ENCODE peak calls at places on chromosome 2, in five cellular contexts. One of them, this sample, is unnamed.

GRCh38 chr2:126774761-126775160 is 118.8 kb downstream of the GYPC start:
- DNase-seq in naive thymus-derived CD4-positive, alpha-beta T cell: no peak
- DNase-seq in hepatocyte: no peak
- DNase-seq in adipocyte: no peak
- DNase-seq in H9: no peak
- DNase-seq in this sample: no peak

GRCh38 chr2:222284466-222284865 is 14.3 kb downstream of the PAX3 start:
- DNase-seq in H9: no peak
- DNase-seq in naive thymus-derived CD4-positive, alpha-beta T cell: no peak
- DNase-seq in adipocyte: no peak
- DNase-seq in hepatocyte: no peak
- DNase-seq in this sample: no peak

GRCh38 chr2:234674781-234675201 is 177.9 kb upstream of the ARL4C start:
- DNase-seq in naive thymus-derived CD4-positive, alpha-beta T cell: no peak
- DNase-seq in adipocyte: peak; percentile 69
- DNase-seq in H9: no peak
- DNase-seq in hepatocyte: peak; percentile 40
- DNase-seq in this sample: no peak

GRCh38 chr2:228493852-228494251 is 312.4 kb upstream of the SPHKAP start:
- DNase-seq in adipocyte: no peak
- DNase-seq in naive thymus-derived CD4-positive, alpha-beta T cell: no peak
- DNase-seq in hepatocyte: no peak
- DNase-seq in H9: no peak
- DNase-seq in this sample: no peak

GRCh38 chr2:64045938-64046337 is 26.7 kb upstream of the VPS54 start:
- DNase-seq in adipocyte: no peak
- DNase-seq in H9: no peak
- DNase-seq in hepatocyte: no peak
- DNase-seq in naive thymus-derived CD4-positive, alpha-beta T cell: no peak
- DNase-seq in this sample: no peak

GRCh38 chr2:160581448-160581847 is 87.8 kb upstream of the RBMS1 start:
- DNase-seq in H9: peak; percentile 49
- DNase-seq in hepatocyte: no peak
- DNase-seq in naive thymus-derived CD4-positive, alpha-beta T cell: no peak
- DNase-seq in adipocyte: no peak
- DNase-seq in this sample: peak; percentile 19

GRCh38 chr2:176729706-176730569 is 460.7 kb downstream of the MTX2 start:
- DNase-seq in hepatocyte: peak; percentile 23
- DNase-seq in adipocyte: peak; percentile 57
- DNase-seq in H9: no peak
- DNase-seq in naive thymus-derived CD4-positive, alpha-beta T cell: no peak
- DNase-seq in this sample: no peak

GRCh38 chr2:20092901-20093235 is 41.4 kb upstream of the LAPTM4A start:
- DNase-seq in naive thymus-derived CD4-positive, alpha-beta T cell: no peak
- DNase-seq in hepatocyte: no peak
- DNase-seq in H9: no peak
- DNase-seq in adipocyte: no peak
- DNase-seq in this sample: no peak

GRCh38 chr2:407630-408029 is 119.7 kb upstream of the ALKAL2 start:
- DNase-seq in naive thymus-derived CD4-positive, alpha-beta T cell: no peak
- DNase-seq in adipocyte: no peak
- DNase-seq in H9: no peak
- DNase-seq in hepatocyte: no peak
- DNase-seq in this sample: no peak

GRCh38 chr2:200399046-200399445 is 92.6 kb downstream of the SPATS2L start:
- DNase-seq in H9: no peak
- DNase-seq in hepatocyte: no peak
- DNase-seq in adipocyte: peak; percentile 43
- DNase-seq in naive thymus-derived CD4-positive, alpha-beta T cell: no peak
- DNase-seq in this sample: peak; percentile 28

GRCh38 chr2:7721413-7721995 is 804.3 kb downstream of the RNF144A start:
- DNase-seq in H9: no peak
- DNase-seq in hepatocyte: no peak
- DNase-seq in adipocyte: no peak
- DNase-seq in naive thymus-derived CD4-positive, alpha-beta T cell: no peak
- DNase-seq in this sample: no peak

GRCh38 chr2:232349546-232349945 is 29.0 kb upstream of the ALPP start:
- DNase-seq in hepatocyte: no peak
- DNase-seq in naive thymus-derived CD4-positive, alpha-beta T cell: no peak
- DNase-seq in H9: no peak
- DNase-seq in adipocyte: no peak
- DNase-seq in this sample: no peak

GRCh38 chr2:101763496-101764333 is 66.2 kb downstream of the MAP4K4 start:
- DNase-seq in hepatocyte: no peak
- DNase-seq in naive thymus-derived CD4-positive, alpha-beta T cell: no peak
- DNase-seq in adipocyte: no peak
- DNase-seq in H9: no peak
- DNase-seq in this sample: no peak

GRCh38 chr2:45851576-45852304 is 200.3 kb downstream of the PRKCE start:
- DNase-seq in naive thymus-derived CD4-positive, alpha-beta T cell: no peak
- DNase-seq in H9: no peak
- DNase-seq in hepatocyte: no peak
- DNase-seq in adipocyte: peak; percentile 80
- DNase-seq in this sample: peak; percentile 56

GRCh38 chr2:195561205-195562032 is 95.6 kb upstream of the SLC39A10 start:
- DNase-seq in adipocyte: peak; percentile 87
- DNase-seq in H9: no peak
- DNase-seq in naive thymus-derived CD4-positive, alpha-beta T cell: no peak
- DNase-seq in hepatocyte: no peak
- DNase-seq in this sample: no peak

GRCh38 chr2:8193686-8194615 is 487.9 kb upstream of the ID2 start:
- DNase-seq in H9: peak; percentile 79
- DNase-seq in hepatocyte: no peak
- DNase-seq in adipocyte: no peak
- DNase-seq in naive thymus-derived CD4-positive, alpha-beta T cell: no peak
- DNase-seq in this sample: no peak

GRCh38 chr2:155141418-155141817 is 442.9 kb downstream of the KCNJ3 start:
- DNase-seq in hepatocyte: no peak
- DNase-seq in naive thymus-derived CD4-positive, alpha-beta T cell: no peak
- DNase-seq in adipocyte: no peak
- DNase-seq in H9: no peak
- DNase-seq in this sample: no peak

GRCh38 chr2:237445611-237446332 is 31.8 kb upstream of the COL6A3 start:
- DNase-seq in H9: no peak
- DNase-seq in hepatocyte: no peak
- DNase-seq in adipocyte: no peak
- DNase-seq in naive thymus-derived CD4-positive, alpha-beta T cell: no peak
- DNase-seq in this sample: no peak

GRCh38 chr2:31987454-31987853 is 23.4 kb downstream of the MEMO1 start:
- DNase-seq in hepatocyte: no peak
- DNase-seq in H9: no peak
- DNase-seq in adipocyte: peak; percentile 49
- DNase-seq in naive thymus-derived CD4-positive, alpha-beta T cell: no peak
- DNase-seq in this sample: peak; percentile 44

GRCh38 chr2:44075536-44075935 is 79.7 kb upstream of the LRPPRC start:
- DNase-seq in H9: no peak
- DNase-seq in adipocyte: peak; percentile 80
- DNase-seq in naive thymus-derived CD4-positive, alpha-beta T cell: no peak
- DNase-seq in hepatocyte: no peak
- DNase-seq in this sample: no peak

GRCh38 chr2:38440655-38441054 is 63.6 kb upstream of the ATL2 start:
- DNase-seq in adipocyte: no peak
- DNase-seq in H9: no peak
- DNase-seq in naive thymus-derived CD4-positive, alpha-beta T cell: no peak
- DNase-seq in hepatocyte: peak; percentile 65
- DNase-seq in this sample: peak; percentile 88
- H3K4me1 ChIP-seq in adipocyte: peaks cover 5% of the 10 kb centered on the region
- H3K4me1 ChIP-seq in H9: peaks cover 23% of the 10 kb centered on the region
- H3K4me1 ChIP-seq in naive thymus-derived CD4-positive, alpha-beta T cell: no peaks in the 10 kb centered on the region
- H3K4me1 ChIP-seq in hepatocyte: peaks cover 25% of the 10 kb centered on the region
- H3K4me1 ChIP-seq in this sample: peaks cover 16% of the 10 kb centered on the region

GRCh38 chr2:85997016-85997970 is 108.4 kb downstream of the POLR1A start:
- DNase-seq in naive thymus-derived CD4-positive, alpha-beta T cell: no peak
- DNase-seq in H9: peak; percentile 14
- DNase-seq in hepatocyte: peak; percentile 22
- DNase-seq in adipocyte: peak; percentile 79
- DNase-seq in this sample: no peak

GRCh38 chr2:85998071-85998991 is 107.4 kb downstream of the POLR1A start:
- DNase-seq in adipocyte: peak; percentile 85
- DNase-seq in hepatocyte: peak; percentile 41
- DNase-seq in H9: peak; percentile 27
- DNase-seq in naive thymus-derived CD4-positive, alpha-beta T cell: peak; percentile 39
- DNase-seq in this sample: peak; percentile 88

GRCh38 chr2:85994897-85995647 is 106.3 kb upstream of the ST3GAL5 start:
- DNase-seq in H9: peak; percentile 10
- DNase-seq in hepatocyte: no peak
- DNase-seq in naive thymus-derived CD4-positive, alpha-beta T cell: no peak
- DNase-seq in adipocyte: no peak
- DNase-seq in this sample: no peak

GRCh38 chr2:85995648-85996529 is 107.1 kb upstream of the ST3GAL5 start:
- DNase-seq in hepatocyte: no peak
- DNase-seq in adipocyte: no peak
- DNase-seq in H9: peak; percentile 17
- DNase-seq in naive thymus-derived CD4-positive, alpha-beta T cell: no peak
- DNase-seq in this sample: no peak

GRCh38 chr2:85996591-85996990 is 107.8 kb upstream of the ST3GAL5 start:
- DNase-seq in H9: peak; percentile 14
- DNase-seq in adipocyte: no peak
- DNase-seq in naive thymus-derived CD4-positive, alpha-beta T cell: no peak
- DNase-seq in hepatocyte: no peak
- DNase-seq in this sample: peak; percentile 64
- H3K4me1 ChIP-seq in H9: no peaks in the 10 kb centered on the region
- H3K4me1 ChIP-seq in adipocyte: peaks cover 63% of the 10 kb centered on the region
- H3K4me1 ChIP-seq in naive thymus-derived CD4-positive, alpha-beta T cell: peaks cover 57% of the 10 kb centered on the region
- H3K4me1 ChIP-seq in hepatocyte: peaks cover 46% of the 10 kb centered on the region
- H3K4me1 ChIP-seq in this sample: peaks cover 39% of the 10 kb centered on the region

DNA sequence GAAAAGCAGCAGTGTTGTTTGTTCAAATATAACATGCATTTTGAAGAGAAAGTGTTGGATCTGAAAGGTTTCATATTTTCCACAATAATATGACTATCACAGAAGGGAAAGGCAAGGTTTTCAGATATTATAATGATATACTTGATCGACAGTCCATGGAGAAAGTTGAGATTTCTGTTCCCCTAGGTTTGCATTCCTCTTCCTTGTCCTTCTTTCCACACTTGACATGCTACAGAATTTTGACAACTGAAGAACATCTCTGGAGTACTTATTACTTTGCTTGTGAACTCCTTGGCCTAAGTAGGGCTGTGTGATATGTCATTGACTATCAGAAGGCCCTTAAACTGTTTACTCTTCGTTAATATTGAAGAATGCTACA is 46.5 kb downstream of the TMEFF2 start:
- DNase-seq in H9: no peak
- DNase-seq in naive thymus-derived CD4-positive, alpha-beta T cell: no peak
- DNase-seq in adipocyte: no peak
- DNase-seq in hepatocyte: no peak
- DNase-seq in this sample: no peak
- H3K4me1 ChIP-seq in H9: no peaks in the 10 kb centered on the region
- H3K4me1 ChIP-seq in naive thymus-derived CD4-positive, alpha-beta T cell: no peaks in the 10 kb centered on the region
- H3K4me1 ChIP-seq in adipocyte: peaks cover 50% of the 10 kb centered on the region
- H3K4me1 ChIP-seq in hepatocyte: peaks cover 8% of the 10 kb centered on the region
- H3K4me1 ChIP-seq in this sample: peaks cover 13% of the 10 kb centered on the region

DNA sequence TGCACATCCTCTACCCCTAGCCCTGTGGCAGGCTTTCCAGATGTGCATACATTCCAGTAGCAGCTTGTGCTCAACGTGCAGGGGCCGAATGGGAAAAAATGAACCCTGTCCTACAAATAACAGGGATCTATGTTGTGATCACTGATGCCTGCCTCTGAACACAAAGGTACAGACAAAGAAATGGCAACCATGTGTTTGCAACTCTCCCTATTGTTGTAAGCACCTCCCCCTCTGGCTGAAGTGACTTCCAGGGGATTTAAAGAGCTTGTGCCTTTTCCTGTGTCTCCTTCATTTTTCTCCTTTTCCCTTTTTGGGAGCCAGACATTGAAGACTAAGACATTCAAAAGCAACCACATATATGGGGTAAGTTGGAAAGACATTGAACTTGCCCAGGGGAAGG is 21.6 kb downstream of the ARHGAP25 start:
- DNase-seq in adipocyte: no peak
- DNase-seq in naive thymus-derived CD4-positive, alpha-beta T cell: no peak
- DNase-seq in hepatocyte: no peak
- DNase-seq in H9: no peak
- DNase-seq in this sample: no peak
- H3K4me1 ChIP-seq in adipocyte: no peaks in the 10 kb centered on the region
- H3K4me1 ChIP-seq in naive thymus-derived CD4-positive, alpha-beta T cell: peaks cover 83% of the 10 kb centered on the region
- H3K4me1 ChIP-seq in hepatocyte: peaks cover 5% of the 10 kb centered on the region
- H3K4me1 ChIP-seq in H9: peaks cover 4% of the 10 kb centered on the region
- H3K4me1 ChIP-seq in this sample: no peaks in the 10 kb centered on the region

GRCh38 chr2:55761024-55761423 is 67.4 kb upstream of the PNPT1 start:
- DNase-seq in adipocyte: peak; percentile 82
- DNase-seq in H9: no peak
- DNase-seq in naive thymus-derived CD4-positive, alpha-beta T cell: no peak
- DNase-seq in hepatocyte: no peak
- DNase-seq in this sample: peak; percentile 80
- H3K4me1 ChIP-seq in adipocyte: peaks cover 47% of the 10 kb centered on the region
- H3K4me1 ChIP-seq in H9: no peaks in the 10 kb centered on the region
- H3K4me1 ChIP-seq in naive thymus-derived CD4-positive, alpha-beta T cell: no peaks in the 10 kb centered on the region
- H3K4me1 ChIP-seq in hepatocyte: peaks cover 3% of the 10 kb centered on the region
- H3K4me1 ChIP-seq in this sample: no peaks in the 10 kb centered on the region